ENCODE peak calls at places on chromosomes 2 and 18, in ten cellular contexts. W is mammary epithelial cell; B is GM13977; F is CD8-positive, alpha-beta T cell; P is GM10248; Y is PC-3; E is fibroblast of the aortic adventitia; T is hepatocyte; Z is choroid plexus epithelial cell; M is AG09319. J is an unnamed sample.

GRCh38 chr2:237012577-237013237 is 73.0 kb upstream of the COPS8 start:
- DNase-seq in W (no peak), T (peak; percentile 58), E (peak; percentile 98), F (no peak), Z (peak; percentile 87), B (no peak), P (no peak), M (no peak), Y (no peak), J (no peak)

GRCh38 chr2:144513388-144514100 is 6.4 kb downstream of the ZEB2 start:
- DNase-seq in T (peak; percentile 47), M (no peak), P (no peak), Z (peak; percentile 78), W (no peak), E (peak; percentile 79), Y (no peak), B (no peak), F (no peak), J (no peak)

GRCh38 chr2:201532686-201533304 is 81.3 kb downstream of the STRADB start:
- DNase-seq in P (peak; percentile 25), E (peak; percentile 83), T (no peak), Z (peak; percentile 70), M (peak; percentile 41), B (peak; percentile 28), W (peak; percentile 77), F (no peak), Y (peak; percentile 95), J (peak; percentile 14)

GRCh38 chr2:134976074-134976702 is 57.6 kb downstream of the CCNT2 start:
- DNase-seq in B (no peak), P (no peak), T (no peak), F (no peak), M (no peak), Y (no peak), E (no peak), Z (no peak), W (no peak), J (no peak)

GRCh38 chr2:127646487-127647241 is 711 bp downstream of the GPR17 start:
- DNase-seq in T (no peak), B (no peak), M (no peak), P (no peak), F (no peak), W (no peak), Y (no peak), E (no peak), Z (no peak), J (no peak)

GRCh38 chr18:13273800-13274199 is 55.2 kb downstream of the LDLRAD4 start:
- DNase-seq in T (no peak), B (no peak), Y (no peak), W (no peak), P (no peak), M (no peak), E (no peak), Z (no peak), F (peak; percentile 41), J (no peak)

GRCh38 chr18:77528877-77529276 is 279.2 kb downstream of the GALR1 start:
- DNase-seq in F (no peak), Y (no peak), W (no peak), Z (no peak), M (no peak), P (no peak), T (no peak), E (no peak), B (no peak), J (no peak)

GRCh38 chr2:1916881-1917280 is 172.6 kb upstream of the PXDN start:
- DNase-seq in W (no peak), Y (no peak), B (no peak), T (no peak), M (no peak), E (no peak), P (no peak), Z (no peak), F (no peak), J (no peak)

GRCh38 chr2:232984451-232985207 is 28.4 kb downstream of the NGEF start:
- DNase-seq in F (no peak), Y (no peak), P (no peak), T (no peak), B (no peak), M (no peak), Z (no peak), W (no peak), E (no peak), J (no peak)

DNA sequence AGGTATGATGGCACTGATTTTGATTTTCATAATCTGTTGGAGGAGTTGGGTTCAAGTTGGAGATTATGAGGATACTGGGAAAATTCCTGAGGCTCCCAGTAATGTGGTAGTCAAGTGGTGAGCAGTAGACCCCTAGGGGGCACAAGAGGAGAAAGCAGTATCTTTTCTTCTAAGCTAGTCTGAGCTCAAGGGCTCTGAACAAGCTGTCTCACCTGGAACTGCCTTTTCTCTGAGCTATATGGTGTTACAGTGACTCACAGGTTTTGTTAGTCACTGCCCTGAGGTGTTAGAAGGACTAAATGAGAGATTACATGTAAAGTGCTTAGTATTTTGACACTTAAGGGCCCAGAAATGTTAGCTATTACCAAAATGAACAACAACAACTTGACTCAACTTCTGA is 42.2 kb downstream of the CD302 start:
- DNase-seq in M (no peak), Z (peak; percentile 61), F (no peak), E (no peak), B (no peak), P (no peak), T (peak; percentile 56), Y (peak; percentile 70), W (peak; percentile 98), J (no peak)
- TF ChIP-seq CTCF in M (peak; percentile 5), Z (peak; percentile 68), F (no peak), E (no peak), B (peak; percentile 32), P (peak; percentile 12), T (peak; percentile 33), Y (peak; percentile 68), W (peak; percentile 60), J (no peak)

DNA sequence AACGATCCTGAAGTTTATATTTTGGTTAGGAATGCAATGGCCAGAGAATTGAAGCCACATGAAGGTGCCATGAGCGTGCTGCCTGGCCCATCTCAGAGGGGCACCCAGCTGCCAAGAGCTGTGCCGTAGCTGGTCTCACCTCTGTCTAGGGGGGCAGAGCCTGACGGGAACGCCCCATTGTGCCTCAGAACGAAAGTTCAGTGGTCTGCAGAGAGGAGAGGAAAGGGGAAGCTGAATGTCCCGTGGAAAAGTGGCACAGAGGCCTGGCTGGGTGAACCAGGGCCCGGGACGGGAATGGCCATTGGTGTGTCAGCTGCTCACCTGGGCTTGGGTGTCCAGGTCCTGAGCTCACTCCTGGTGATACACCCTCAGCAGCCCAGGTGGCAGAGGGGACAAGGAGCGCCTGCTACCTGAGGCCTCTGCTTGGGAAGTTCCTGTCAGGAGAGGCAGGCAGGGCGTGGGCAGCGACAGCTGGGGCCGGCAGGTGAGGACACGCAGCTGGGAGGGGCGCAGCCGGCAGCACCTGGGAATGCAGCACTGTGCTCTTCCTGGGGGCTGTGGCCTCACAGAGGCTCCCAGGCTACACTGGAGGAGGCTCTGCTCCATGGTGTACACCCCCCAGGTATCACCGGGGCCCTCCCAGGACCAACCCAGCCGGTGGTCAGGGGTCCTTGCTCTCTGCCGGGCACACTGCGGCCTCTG is 67.3 kb downstream of the PARD6G start:
- DNase-seq in B (no peak), F (no peak), M (no peak), P (peak; percentile 42), Y (no peak), W (peak; percentile 84), T (no peak), E (no peak), Z (no peak), J (no peak)
- TF ChIP-seq CTCF in B (no peak), F (no peak), M (no peak), P (no peak), Y (no peak), W (peak; percentile 53), T (no peak), E (no peak), Z (no peak), J (no peak)

DNA sequence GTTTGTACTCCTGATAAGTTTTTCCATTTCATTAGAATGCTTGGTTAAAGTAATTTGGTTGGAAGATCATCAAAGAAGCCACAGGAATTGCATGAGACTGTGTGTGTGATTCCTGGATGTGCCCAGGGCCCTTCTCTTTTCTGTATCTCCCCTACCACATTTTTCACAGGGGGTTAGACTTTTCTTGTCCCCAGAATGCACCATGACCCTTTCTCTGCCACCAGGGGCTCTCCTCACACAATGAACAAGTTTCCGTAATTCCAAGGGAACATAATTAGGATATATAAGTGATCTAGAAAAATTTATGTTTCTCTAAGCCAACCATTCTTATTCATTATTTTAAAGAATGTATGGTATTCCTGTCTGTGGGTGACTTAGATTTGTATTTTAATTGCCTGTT is 291.8 kb downstream of the NEDD4L start:
- DNase-seq in E (no peak), Y (no peak), M (no peak), W (no peak), P (no peak), F (no peak), T (no peak), Z (no peak), B (no peak), J (no peak)
- TF ChIP-seq CTCF in E (peak; percentile 40), Y (no peak), M (peak; percentile 27), W (no peak), P (no peak), F (no peak), T (no peak), Z (peak; percentile 41), B (no peak), J (no peak)

DNA sequence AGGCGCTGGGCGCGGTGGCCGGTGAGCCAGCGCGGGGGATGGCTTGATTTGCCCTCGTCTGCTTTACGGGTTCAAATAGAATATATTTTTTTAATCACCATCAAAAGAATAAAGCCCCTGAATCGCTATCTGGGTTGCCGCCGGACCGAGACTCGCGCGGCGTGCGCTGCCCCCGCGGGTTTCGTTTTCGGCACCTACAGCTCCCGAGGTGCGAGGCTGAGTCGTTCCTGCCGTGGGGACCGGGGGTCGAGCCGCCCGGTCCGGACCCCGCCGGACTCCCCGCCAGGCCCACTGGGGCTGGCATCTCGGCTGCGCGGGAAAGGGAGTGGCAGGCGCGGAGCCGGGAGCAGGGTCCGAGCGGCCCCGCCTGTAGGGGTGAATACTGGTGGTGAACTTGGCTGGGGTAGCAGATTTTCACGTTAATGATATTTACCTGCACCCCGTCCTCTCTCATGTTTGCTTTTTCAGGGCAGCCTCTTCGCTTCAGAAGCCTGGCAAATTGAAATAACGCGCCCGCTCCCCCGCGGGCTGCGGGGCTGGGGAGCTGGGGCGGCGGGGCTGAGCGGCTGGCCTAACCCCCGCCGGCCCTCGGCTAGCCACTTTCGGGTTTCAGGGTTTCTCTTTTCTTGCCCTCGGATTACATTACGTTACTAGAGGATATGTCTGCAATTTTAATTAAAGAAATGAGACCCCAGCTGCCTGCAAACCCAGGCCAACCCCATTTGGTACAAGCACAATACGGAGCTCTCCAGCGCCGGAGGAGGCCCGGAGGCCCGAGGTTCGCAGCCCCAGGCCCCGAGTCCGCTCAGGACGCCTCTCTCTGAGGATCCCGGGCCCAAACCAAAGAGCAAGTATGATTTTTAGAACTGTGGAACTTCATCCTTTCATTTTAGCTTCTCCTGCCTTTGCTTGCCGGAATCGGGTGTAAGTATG is 1.7 kb upstream of the CELF4 start:
- DNase-seq in F (no peak), Z (no peak), M (no peak), P (no peak), Y (no peak), E (no peak), T (no peak), B (peak; percentile 40), W (no peak), J (peak; percentile 45)
- TF ChIP-seq CTCF in F (no peak), Z (no peak), M (no peak), P (no peak), Y (no peak), E (no peak), T (no peak), B (no peak), W (no peak), J (no peak)